ENCODE peak calls at places on chromosomes 4 and X, in five cellular contexts. P is tibial nerve, U is astrocyte of the spinal cord, B is endothelial cell, K is fibroblast of villous mesenchyme. Q is an unnamed sample.

GRCh38 chrX:150165776-150166610 is 197.1 kb upstream of the MAMLD1 start:
- DNase-seq in K (no peak), U (no peak), P (no peak), B (no peak), Q (no peak)

GRCh38 chrX:121802881-121803412 is 755.5 kb downstream of the GLUD2 start:
- DNase-seq in U (no peak), K (no peak), P (no peak), B (no peak), Q (no peak)

GRCh38 chr4:76772498-76773106 is 125.3 kb downstream of the SOWAHB start:
- DNase-seq in P (no peak), B (no peak), U (peak; percentile 76), K (peak; percentile 83), Q (no peak)

GRCh38 chr4:37885496-37885895 is 5.4 kb upstream of the TBC1D1 start:
- DNase-seq in B (no peak), U (no peak), K (peak; percentile 41), P (no peak), Q (no peak)

GRCh38 chr4:125315571-125316390 is 1.0 kb downstream of the FAT4 start:
- DNase-seq in U (peak; percentile 73), B (peak; percentile 65), P (no peak), K (peak; percentile 58), Q (peak; percentile 71)

GRCh38 chr4:181821039-181822004 is 421.9 kb upstream of the TENM3 start:
- DNase-seq in P (no peak), B (no peak), K (peak; percentile 3), U (peak; percentile 68), Q (no peak)

GRCh38 chr4:88537725-88538124 is 14.1 kb upstream of the PYURF start:
- DNase-seq in K (no peak), B (no peak), U (no peak), P (no peak), Q (no peak)

GRCh38 chrX:115437841-115438240 is 123.1 kb upstream of the PLS3 start:
- DNase-seq in U (no peak), B (no peak), P (no peak), K (no peak), Q (no peak)

GRCh38 chr4:55255171-55255570 is 90.9 kb upstream of the SRD5A3 start:
- DNase-seq in K (peak; percentile 63), B (no peak), P (no peak), U (peak; percentile 64), Q (no peak)

GRCh38 chr4:25484243-25484721 is 107.2 kb downstream of the ANAPC4 start:
- DNase-seq in U (no peak), P (no peak), K (no peak), B (no peak), Q (no peak)

GRCh38 chr4:145436793-145437192 is 44.9 kb upstream of the SMAD1 start:
- DNase-seq in P (no peak), B (no peak), U (no peak), K (no peak), Q (no peak)

GRCh38 chrX:44223150-44223549 is 120.3 kb downstream of the EFHC2 start:
- DNase-seq in K (peak; percentile 21), U (peak; percentile 78), P (no peak), B (no peak), Q (peak; percentile 54)

GRCh38 chrX:115393271-115393670 is 103.8 kb downstream of the LUZP4 start:
- DNase-seq in P (no peak), K (peak; percentile 62), B (no peak), U (peak; percentile 55), Q (no peak)

GRCh38 chr4:142414336-142414945 is 431.7 kb downstream of the INPP4B start:
- DNase-seq in P (no peak), B (no peak), K (no peak), U (no peak), Q (no peak)

GRCh38 chr4:143700420-143701352 is at the start of gene FREM3:
- DNase-seq in P (no peak), B (peak; percentile 22), U (no peak), K (no peak), Q (no peak)

GRCh38 chr4:78242071-78242470 is 184.9 kb downstream of the FRAS1 start:
- DNase-seq in B (no peak), U (peak; percentile 8), P (no peak), K (no peak), Q (no peak)

GRCh38 chrX:10508891-10509290 is 111.5 kb downstream of the MID1 start:
- DNase-seq in B (no peak), K (no peak), P (no peak), U (no peak), Q (no peak)

GRCh38 chr4:112145326-112145819 is at the start of gene FAM241A:
- DNase-seq in U (peak; percentile 80), K (peak; percentile 83), P (peak; percentile 80), B (peak; percentile 91), Q (peak; percentile 91)

GRCh38 chr4:101790521-101791188 is at the start of gene BANK1:
- DNase-seq in U (peak; percentile 27), B (peak; percentile 89), K (no peak), P (no peak), Q (no peak)
- TF ChIP-seq CTCF in U (peak; percentile 21), B (peak; percentile 47), K (no peak), P (peak; percentile 10), Q (no peak)

DNA sequence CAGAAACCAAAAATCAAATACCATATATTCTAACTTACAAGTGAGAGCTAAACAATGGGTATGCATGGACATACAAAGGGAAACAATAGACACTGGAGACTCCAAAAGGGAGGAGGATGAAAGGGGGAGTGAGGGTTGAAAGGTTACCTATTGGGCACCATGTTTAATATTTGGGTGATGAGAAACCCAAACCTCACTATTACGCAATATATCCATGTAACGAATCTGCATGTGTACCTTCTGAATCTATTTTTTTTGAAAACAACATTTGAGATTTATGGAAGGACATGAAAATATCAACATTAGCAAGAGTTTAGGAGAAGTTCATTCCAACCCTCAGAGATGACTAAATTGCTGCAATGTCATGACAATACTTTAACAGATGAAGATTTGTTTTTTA is 586.1 kb downstream of the GBA3 start:
- DNase-seq in K (peak; percentile 4), P (no peak), U (no peak), B (no peak), Q (no peak)
- TF ChIP-seq CTCF in K (no peak), P (no peak), U (no peak), B (no peak), Q (no peak)

DNA sequence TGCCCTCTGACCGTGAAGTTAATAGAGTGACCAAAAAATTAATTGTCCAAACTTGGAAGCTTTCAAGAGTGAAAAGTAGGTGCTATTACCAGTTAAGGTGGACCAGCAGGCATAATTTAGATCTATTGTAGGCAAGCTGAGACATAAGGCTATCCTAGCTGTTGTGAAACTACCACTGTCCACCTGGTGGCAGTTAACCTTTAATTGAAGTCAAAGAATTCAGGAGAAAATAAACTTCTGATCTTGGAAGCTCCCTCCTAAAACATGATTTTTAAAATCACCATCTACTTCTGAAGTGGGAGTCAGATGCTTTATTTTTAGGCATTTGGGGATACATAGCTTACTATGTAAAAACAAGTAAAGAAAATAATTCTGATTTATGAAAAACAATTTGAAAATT is 636.3 kb upstream of the HTR2C start:
- DNase-seq in K (no peak), P (no peak), U (no peak), B (no peak), Q (no peak)
- TF ChIP-seq CTCF in K (no peak), P (no peak), U (no peak), B (no peak), Q (no peak)

DNA sequence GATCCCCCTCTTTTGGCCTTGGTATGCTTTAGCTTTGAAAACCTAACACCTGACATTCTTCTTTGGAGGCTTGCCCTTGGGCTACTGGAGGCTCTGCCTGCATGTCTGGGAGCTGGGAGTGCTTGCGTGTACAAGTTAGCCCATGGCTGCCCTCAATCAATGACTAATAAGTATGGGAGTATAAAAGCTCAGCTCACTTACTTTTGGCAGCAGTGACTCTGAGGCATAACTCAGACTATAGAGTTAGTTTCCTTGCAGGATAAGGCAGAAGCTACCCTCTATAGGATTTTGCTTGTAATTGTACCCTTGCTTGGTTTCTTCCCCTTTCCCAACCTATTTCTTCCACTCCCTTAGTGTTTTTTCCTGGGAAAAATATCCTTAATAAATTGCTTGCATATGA is 247.9 kb downstream of the PPP1R2C start:
- DNase-seq in U (peak; percentile 70), K (peak; percentile 38), B (no peak), P (no peak), Q (no peak)
- TF ChIP-seq CTCF in U (peak; percentile 24), K (no peak), B (no peak), P (no peak), Q (no peak)

DNA sequence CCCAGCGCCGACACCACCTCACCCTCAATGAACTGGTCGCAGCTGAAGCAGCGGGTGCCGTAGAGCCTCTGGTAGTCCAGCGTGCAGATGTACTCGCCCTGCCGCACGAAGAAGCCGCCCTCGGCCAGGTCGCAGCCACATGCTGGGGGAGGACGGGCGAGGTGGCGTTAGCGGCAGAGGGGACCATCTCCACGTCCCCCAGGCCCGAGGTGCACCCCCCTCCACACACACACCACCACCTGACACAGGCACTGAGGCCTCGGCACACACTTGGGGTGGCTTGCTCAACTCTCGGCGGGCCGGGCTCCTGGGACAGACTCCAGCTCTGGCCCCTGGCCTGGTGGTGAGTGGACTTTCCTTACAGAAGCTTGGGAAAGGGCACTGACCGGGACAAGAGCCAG is 61.5 kb downstream of the ABLIM2 start:
- DNase-seq in B (no peak), U (no peak), K (no peak), P (no peak), Q (no peak)
- TF ChIP-seq CTCF in B (no peak), U (no peak), K (no peak), P (no peak), Q (no peak)